ENCODE peak calls at places on chromosomes 11 and 22, in four cellular contexts. Y, L, E and R are unnamed samples.
A peak's percentile ranks its signal among the peaks of the same experiment; 100 is the strongest.

GRCh38 chr11:93603225-93603624 is 58.3 kb upstream of the CEP295 start:
- DNase-seq in Y (no peak), L (no peak), E (no peak), R (no peak)

GRCh38 chr11:95821640-95822039 is 31.3 kb downstream of the CEP57 start:
- DNase-seq in Y (no peak), L (no peak), E (no peak), R (no peak)

GRCh38 chr11:131094828-131095227 is 178.5 kb upstream of the SNX19 start:
- DNase-seq in Y (no peak), L (no peak), E (no peak), R (no peak)

GRCh38 chr11:96704847-96705246 is 315.0 kb downstream of the JRKL start:
- DNase-seq in Y (no peak), L (no peak), E (no peak), R (no peak)

GRCh38 chr11:2582436-2582931 is 117.3 kb downstream of the KCNQ1OT1 start:
- DNase-seq in Y (no peak), L (peak; percentile 14), E (no peak), R (peak; percentile 36)

GRCh38 chr22:40364431-40364830 is 6.0 kb upstream of the SGSM3 start:
- DNase-seq in Y (no peak), L (no peak), E (no peak), R (no peak)

GRCh38 chr11:27563201-27563600 is 56.6 kb upstream of the LIN7C start:
- DNase-seq in Y (no peak), L (no peak), E (no peak), R (no peak)

GRCh38 chr11:99634581-99634980 is 613.8 kb downstream of the CNTN5 start:
- DNase-seq in Y (no peak), L (no peak), E (no peak), R (no peak)

GRCh38 chr11:11946180-11946579 is 62.2 kb downstream of the DKK3 start:
- DNase-seq in Y (no peak), L (no peak), E (no peak), R (no peak)

GRCh38 chr11:125535585-125535984 is 33.7 kb upstream of the EI24 start:
- DNase-seq in Y (no peak), L (no peak), E (no peak), R (no peak)